ENCODE peak calls at places on chromosome 10, in four cellular contexts. One of them, this sample, is unnamed.
A peak's percentile ranks its signal among the peaks of the same experiment; 100 is the strongest.

GRCh38 chr10:113096111-113097045 is 146.3 kb downstream of the TCF7L2 start:
- DNase-seq in GM12878: no peak
- DNase-seq in A549: no peak
- DNase-seq in HepG2: no peak
- DNase-seq in this sample: no peak

GRCh38 chr10:95674643-95675042 is 18.1 kb upstream of the ALDH18A1 start:
- DNase-seq in A549: no peak
- DNase-seq in GM12878: no peak
- DNase-seq in HepG2: no peak
- DNase-seq in this sample: no peak

GRCh38 chr10:31758495-31758894 is 170.1 kb downstream of the ARHGAP12 start:
- DNase-seq in GM12878: no peak
- DNase-seq in HepG2: no peak
- DNase-seq in A549: no peak
- DNase-seq in this sample: no peak

GRCh38 chr10:10110817-10111490 is 906.7 kb upstream of the CELF2 start:
- DNase-seq in HepG2: no peak
- DNase-seq in GM12878: no peak
- DNase-seq in A549: no peak
- DNase-seq in this sample: no peak

GRCh38 chr10:29240991-29241660 is 47.7 kb upstream of the LYZL1 start:
- DNase-seq in GM12878: no peak
- DNase-seq in A549: no peak
- DNase-seq in HepG2: no peak
- DNase-seq in this sample: no peak

GRCh38 chr10:112706580-112706979 is 243.5 kb upstream of the TCF7L2 start:
- DNase-seq in HepG2: no peak
- DNase-seq in A549: no peak
- DNase-seq in GM12878: no peak
- DNase-seq in this sample: no peak

GRCh38 chr10:89245802-89246201 is 5.8 kb downstream of the LIPA start:
- DNase-seq in GM12878: no peak
- DNase-seq in HepG2: no peak
- DNase-seq in A549: no peak
- DNase-seq in this sample: no peak

GRCh38 chr10:61760943-61761824 is 98.5 kb downstream of the CABCOCO1 start:
- DNase-seq in HepG2: no peak
- DNase-seq in GM12878: no peak
- DNase-seq in A549: no peak
- DNase-seq in this sample: no peak

GRCh38 chr10:20596911-20597310 is 300.2 kb downstream of the NEBL start:
- DNase-seq in A549: no peak
- DNase-seq in HepG2: no peak
- DNase-seq in GM12878: no peak
- DNase-seq in this sample: no peak

GRCh38 chr10:101123815-101124617 is 7.1 kb upstream of the TLX1 start:
- DNase-seq in HepG2: no peak
- DNase-seq in A549: no peak
- DNase-seq in GM12878: no peak
- DNase-seq in this sample: no peak

GRCh38 chr10:118116555-118117311 is 70.0 kb upstream of the RAB11FIP2 start:
- DNase-seq in A549: no peak
- DNase-seq in HepG2: no peak
- DNase-seq in GM12878: no peak
- DNase-seq in this sample: no peak

GRCh38 chr10:13483951-13484350 is 44.9 kb downstream of the BEND7 start:
- DNase-seq in GM12878: no peak
- DNase-seq in A549: no peak
- DNase-seq in HepG2: no peak
- DNase-seq in this sample: peak; percentile 0

GRCh38 chr10:75431180-75432111 is at the start of gene LRMDA:
- DNase-seq in GM12878: no peak
- DNase-seq in A549: peak; percentile 22
- DNase-seq in HepG2: peak; percentile 83
- DNase-seq in this sample: peak; percentile 99

GRCh38 chr10:103745264-103746247 is 109.8 kb downstream of the SH3PXD2A start:
- DNase-seq in A549: no peak
- DNase-seq in HepG2: no peak
- DNase-seq in GM12878: no peak
- DNase-seq in this sample: peak; percentile 84

GRCh38 chr10:11819027-11819426 is 4.1 kb upstream of the PROSER2 start:
- DNase-seq in GM12878: no peak
- DNase-seq in A549: no peak
- DNase-seq in HepG2: no peak
- DNase-seq in this sample: no peak
- TF ChIP-seq MYC in GM12878: no peak
- TF ChIP-seq MYC in A549: no peak
- TF ChIP-seq MYC in HepG2: no peak
- TF ChIP-seq MYC in this sample: no peak

DNA sequence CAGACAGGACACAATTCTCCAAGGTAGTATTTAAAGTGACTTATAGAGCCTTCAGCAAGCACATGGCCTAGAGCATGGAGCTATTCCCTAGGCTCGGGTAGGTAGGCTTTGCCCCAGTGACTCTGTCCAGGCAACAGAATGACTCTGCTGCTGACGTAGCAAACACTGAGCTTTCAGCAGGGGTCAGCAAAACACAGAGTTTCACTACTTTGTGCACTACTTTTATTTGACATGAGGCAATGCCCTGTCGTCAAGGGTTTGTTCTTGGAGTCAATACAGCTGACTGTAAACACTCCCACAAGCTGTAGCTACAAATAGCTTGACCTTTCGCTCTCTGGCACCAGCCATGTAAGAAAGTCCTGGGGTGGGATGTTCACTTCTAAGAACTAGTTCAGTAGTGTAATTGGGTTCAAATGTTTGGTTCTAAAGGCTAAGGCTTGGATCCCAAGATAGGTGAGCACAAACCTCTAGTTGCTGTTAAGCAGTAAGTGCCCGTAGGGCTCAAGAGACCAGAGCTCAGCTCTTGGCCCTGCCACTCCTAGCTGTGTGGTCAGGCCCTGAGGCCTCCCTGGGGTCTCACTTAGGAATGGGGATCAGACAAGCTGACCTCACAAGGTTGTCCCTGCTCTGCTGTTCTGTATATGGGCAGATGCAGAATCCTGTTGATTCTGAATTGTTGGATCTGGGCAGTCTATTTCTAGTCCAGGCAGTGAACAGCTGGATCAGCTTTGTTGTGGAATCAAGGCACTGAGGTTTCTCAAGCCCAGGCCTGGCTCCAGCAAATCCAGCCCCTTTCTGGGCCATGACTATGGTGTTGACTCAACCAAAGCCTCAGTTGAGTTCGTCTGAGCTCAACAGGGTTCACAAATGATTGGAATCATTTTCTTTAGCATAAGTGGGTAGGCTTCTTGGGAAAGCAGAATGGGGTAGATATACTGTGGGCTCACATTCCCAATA is 10.7 kb downstream of the NODAL start:
- DNase-seq in HepG2: peak; percentile 80
- DNase-seq in A549: peak; percentile 11
- DNase-seq in GM12878: no peak
- DNase-seq in this sample: peak; percentile 55
- TF ChIP-seq POLR2A in HepG2: no peak
- TF ChIP-seq POLR2A in A549: no peak
- TF ChIP-seq POLR2A in GM12878: no peak
- TF ChIP-seq POLR2A in this sample: no peak

GRCh38 chr10:68603766-68604165 is 43.6 kb downstream of the TET1 start:
- DNase-seq in GM12878: no peak
- DNase-seq in A549: no peak
- DNase-seq in HepG2: no peak
- DNase-seq in this sample: no peak

GRCh38 chr10:68600041-68600778 is 40.1 kb downstream of the TET1 start:
- DNase-seq in HepG2: peak; percentile 95
- DNase-seq in A549: peak; percentile 74
- DNase-seq in GM12878: peak; percentile 48
- DNase-seq in this sample: peak; percentile 94

GRCh38 chr10:68599754-68600040 is 39.6 kb downstream of the TET1 start:
- DNase-seq in HepG2: no peak
- DNase-seq in GM12878: no peak
- DNase-seq in A549: no peak
- DNase-seq in this sample: no peak

GRCh38 chr10:68602434-68602833 is 42.3 kb downstream of the TET1 start:
- DNase-seq in A549: no peak
- DNase-seq in HepG2: peak; percentile 63
- DNase-seq in GM12878: no peak
- DNase-seq in this sample: no peak

DNA sequence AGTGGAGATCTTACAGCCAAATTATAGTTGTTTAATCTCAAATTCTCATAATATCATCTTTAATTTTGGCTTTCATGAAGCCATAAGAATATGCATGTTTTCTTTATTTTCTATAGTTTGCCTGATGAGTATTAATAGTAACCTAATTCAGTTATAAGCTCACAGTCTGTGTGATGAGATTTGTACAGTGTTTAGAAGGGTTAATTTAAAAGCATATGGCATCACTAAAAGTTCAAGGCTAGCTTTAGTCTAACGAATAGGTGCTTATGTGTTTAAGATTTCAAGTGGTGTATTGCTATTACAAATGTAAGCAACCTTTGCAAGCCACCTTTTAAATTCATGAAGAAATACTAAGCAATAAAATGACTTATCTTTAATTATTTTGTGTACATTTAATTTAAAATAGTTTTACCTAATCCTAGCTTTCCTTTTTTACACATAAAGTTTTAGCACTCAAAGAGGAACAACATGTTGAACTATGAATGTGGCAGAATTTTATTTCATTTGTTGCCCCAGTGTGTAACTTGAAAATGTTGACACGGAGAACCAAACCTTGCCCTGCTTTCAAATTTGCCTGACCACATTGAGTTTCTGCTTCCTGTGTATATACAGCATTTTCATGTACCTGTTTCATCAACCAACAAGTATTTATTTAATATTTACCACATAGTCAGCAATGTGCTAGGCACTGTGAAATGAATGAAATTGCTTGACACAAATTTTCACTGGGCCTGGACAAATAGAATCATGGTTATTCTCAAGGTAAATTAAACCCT is 41.5 kb downstream of the TET1 start:
- DNase-seq in HepG2: no peak
- DNase-seq in A549: no peak
- DNase-seq in GM12878: peak; percentile 8
- DNase-seq in this sample: no peak
- H3K4me3 ChIP-seq in HepG2: peak overlapping the region; percentile 39
- H3K4me3 ChIP-seq in A549: no peak overlapping the region
- H3K4me3 ChIP-seq in GM12878: peak overlapping the region; percentile 70
- H3K4me3 ChIP-seq in this sample: peak overlapping the region; percentile 68

DNA sequence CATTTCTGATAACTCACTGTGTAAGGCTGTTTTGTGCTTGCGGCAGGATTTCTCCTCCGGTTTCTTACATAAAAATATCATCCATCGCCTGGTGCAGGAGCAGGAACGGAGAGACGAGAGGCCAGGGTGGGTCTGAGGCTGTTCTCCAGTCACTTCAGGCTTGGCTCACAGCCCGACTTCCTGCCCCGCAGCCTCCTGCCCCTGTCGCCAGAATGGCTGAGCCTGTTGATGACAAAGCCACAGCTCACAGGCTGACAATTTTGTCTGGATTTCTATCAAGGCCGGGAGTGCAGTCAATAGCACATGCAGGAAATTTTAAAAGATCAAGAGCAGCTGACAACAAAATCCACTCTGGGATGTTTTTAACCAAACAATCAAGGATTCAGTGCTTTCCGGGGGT is 229.7 kb upstream of the ZNF32 start:
- DNase-seq in HepG2: no peak
- DNase-seq in GM12878: no peak
- DNase-seq in A549: no peak
- DNase-seq in this sample: no peak
- TF ChIP-seq MYC in HepG2: no peak
- TF ChIP-seq MYC in GM12878: no peak
- TF ChIP-seq MYC in A549: no peak
- TF ChIP-seq MYC in this sample: no peak

This sample was measured in NB4.